ENCODE peak calls at places on chromosomes 11 and 22, in six cellular contexts. C is colonic mucosa; G is stimulated activated CD4-positive, alpha-beta T cell treated with anti-CD3 and anti-CD28 coated beads, Interleukin-4, amount 100 ng/mL, for 4 hours; I is adrenal gland; V is renal cortical epithelial cell; N is HL-60. A is an unnamed sample.

GRCh38 chr11:96006016-96006415 is 82.1 kb upstream of the MTMR2 start:
- DNase-seq in G (no peak), V (no peak), N (no peak), C (no peak), I (no peak), A (no peak)

GRCh38 chr11:95977534-95978174 is 53.7 kb upstream of the MTMR2 start:
- DNase-seq in V (peak), N (no peak), G (no peak), I (no peak), C (no peak), A (peak)

GRCh38 chr11:66936326-66936725 is 21.9 kb downstream of the PC start:
- DNase-seq in N (no peak), V (peak), G (no peak), I (no peak), C (no peak), A (no peak)

GRCh38 chr22:20026204-20026908 is 5.4 kb downstream of the TANGO2 start:
- DNase-seq in V (no peak), N (no peak), C (no peak), I (no peak), G (no peak), A (no peak)

GRCh38 chr11:92828576-92828975 is 140.9 kb upstream of the MTNR1B start:
- DNase-seq in N (no peak), G (no peak), I (no peak), V (peak), C (no peak), A (peak)

GRCh38 chr11:111819161-111820058 is 52.0 kb downstream of the ALG9 start:
- DNase-seq in G (no peak), I (peak), N (peak), V (no peak), C (peak), A (peak)

GRCh38 chr11:122981388-122982264 is at the start of gene BSX:
- DNase-seq in V (peak), N (peak), I (peak), C (peak), G (peak), A (peak)

GRCh38 chr22:23692598-23693291 is 1.9 kb downstream of the RGL4 start:
- DNase-seq in C (no peak), I (no peak), N (no peak), V (no peak), G (no peak), A (peak)

GRCh38 chr11:95262994-95263764 is 32.2 kb upstream of the SESN3 start:
- DNase-seq in N (peak), I (peak), G (no peak), C (no peak), V (no peak), A (no peak)

GRCh38 chr11:9493492-9493891 is 32.7 kb downstream of the ZNF143 start:
- DNase-seq in C (no peak), G (no peak), I (no peak), V (no peak), N (peak), A (no peak)

GRCh38 chr11:97009613-97010012 is 619.8 kb downstream of the JRKL start:
- DNase-seq in C (no peak), I (no peak), N (no peak), G (no peak), V (no peak), A (no peak)

GRCh38 chr22:29079218-29079901 is 6.5 kb downstream of the KREMEN1 start:
- DNase-seq in I (no peak), G (no peak), C (peak), N (no peak), V (peak), A (peak)

GRCh38 chr11:35682230-35683195 is 19.9 kb downstream of the TRIM44 start:
- DNase-seq in N (no peak), C (peak), V (peak), G (no peak), I (peak), A (peak)

GRCh38 chr11:117488996-117489952 is 161.6 kb downstream of the CEP164 start:
- DNase-seq in N (no peak), V (no peak), G (no peak), I (no peak), C (no peak), A (peak)

GRCh38 chr11:110710520-110711381 is 1.5 kb downstream of the ARHGAP20 start:
- DNase-seq in I (peak), N (no peak), C (peak), V (no peak), G (peak), A (peak)

GRCh38 chr22:23849009-23850006 is 8.4 kb upstream of the SLC2A11 start:
- DNase-seq in G (peak), C (peak), V (peak), I (peak), N (peak), A (peak)

GRCh38 chr11:71309611-71310010 is 57.2 kb upstream of the SHANK2 start:
- DNase-seq in N (no peak), I (no peak), G (no peak), V (no peak), C (peak), A (no peak)

GRCh38 chr11:73273246-73273890 is 1.2 kb downstream of the P2RY6 start:
- DNase-seq in N (no peak), I (peak), V (no peak), G (no peak), C (no peak), A (no peak)

GRCh38 chr11:24407733-24408132 is 89.1 kb upstream of the LUZP2 start:
- DNase-seq in V (no peak), G (no peak), I (no peak), C (no peak), N (no peak), A (no peak)

GRCh38 chr22:20423636-20424511 is 13.8 kb downstream of the SCARF2 start:
- DNase-seq in C (peak), G (no peak), I (no peak), V (no peak), N (no peak), A (peak)

GRCh38 chr22:22823126-22823804 is 64.4 kb upstream of the IGLL5 start:
- DNase-seq in V (no peak), C (no peak), N (no peak), I (no peak), G (no peak), A (no peak)

GRCh38 chr11:2704896-2705606 is 5.3 kb upstream of the KCNQ1OT1 start:
- DNase-seq in G (no peak), C (no peak), I (no peak), V (no peak), N (no peak), A (no peak)

GRCh38 chr11:83044958-83045712 is 26.6 kb downstream of the RAB30 start:
- DNase-seq in C (no peak), V (peak), G (no peak), N (no peak), I (peak), A (no peak)

GRCh38 chr11:75273331-75273988 is 32.9 kb downstream of the TPBGL start:
- DNase-seq in N (no peak), V (no peak), I (no peak), G (no peak), C (no peak), A (no peak)

GRCh38 chr11:38900156-38900679 is 2302.2 kb upstream of the RAG2 start:
- DNase-seq in I (no peak), N (no peak), G (no peak), V (no peak), C (no peak), A (peak)

GRCh38 chr22:22166941-22167713 is 77.5 kb upstream of the VPREB1 start:
- DNase-seq in N (no peak), C (no peak), G (no peak), I (no peak), V (no peak), A (no peak)

GRCh38 chr11:67114275-67114896 is 4.7 kb upstream of the KDM2A start:
- DNase-seq in N (no peak), C (no peak), G (no peak), V (no peak), I (no peak), A (no peak)

GRCh38 chr11:135069043-135069442 is 657.0 kb upstream of the B3GAT1 start:
- DNase-seq in V (no peak), I (no peak), N (no peak), G (no peak), C (no peak), A (no peak)

GRCh38 chr11:88357323-88358039 is 19.9 kb upstream of the CTSC start:
- DNase-seq in I (no peak), V (peak), N (no peak), G (no peak), C (no peak), A (no peak)

GRCh38 chr11:46298699-46299424 is 21.4 kb downstream of the CREB3L1 start:
- DNase-seq in I (peak), G (no peak), C (no peak), V (peak), N (no peak), A (no peak)

GRCh38 chr11:35907648-35908431 is 36.0 kb upstream of the LDLRAD3 start:
- DNase-seq in V (peak), I (peak), N (no peak), G (no peak), C (no peak), A (no peak)

GRCh38 chr22:33837806-33838205 is 82.5 kb downstream of the LARGE1 start:
- DNase-seq in C (no peak), G (no peak), I (peak), N (no peak), V (no peak), A (no peak)

GRCh38 chr22:24433001-24433867 is 5.8 kb downstream of the ADORA2A start:
- DNase-seq in V (no peak), I (no peak), C (no peak), N (no peak), G (no peak), A (no peak)

GRCh38 chr11:109421981-109422590 is at the start of gene C11orf87:
- DNase-seq in C (no peak), G (no peak), N (no peak), I (no peak), V (no peak), A (peak)

GRCh38 chr11:131471976-131472375 is 101.6 kb downstream of the NTM start:
- DNase-seq in V (no peak), N (no peak), C (no peak), I (no peak), G (no peak), A (peak)

GRCh38 chr11:103488021-103488420 is 378.8 kb downstream of the DYNC2H1 start:
- DNase-seq in N (no peak), I (no peak), C (no peak), G (no peak), V (peak), A (no peak)

GRCh38 chr11:88292156-88292844 is 45.2 kb downstream of the CTSC start:
- DNase-seq in G (no peak), I (peak), C (peak), V (peak), N (no peak), A (peak)

A was measured in left kidney.